ENCODE peak calls at places on chromosomes 5 and 9, in four cellular contexts. H is EH, P is HEK293T, F is H1. U is an unnamed sample.

GRCh38 chr5:40446910-40447309 is 232.8 kb upstream of the PTGER4 start:
- DNase-seq in H (peak; percentile 82), P (no peak), F (no peak), U (peak; percentile 96)

GRCh38 chr5:11892832-11893231 is 11.4 kb downstream of the CTNND2 start:
- DNase-seq in H (no peak), P (no peak), F (no peak), U (no peak)

GRCh38 chr5:139812836-139813805 is 17.5 kb downstream of the PSD2 start:
- DNase-seq in H (no peak), P (no peak), F (no peak), U (no peak)

GRCh38 chr5:132104561-132104960 is 31.0 kb downstream of the CSF2 start:
- DNase-seq in H (peak; percentile 72), P (no peak), F (no peak), U (peak; percentile 69)

GRCh38 chr9:118038713-118039112 is 334.5 kb downstream of the TLR4 start:
- DNase-seq in H (no peak), P (no peak), F (no peak), U (no peak)

GRCh38 chr9:100082786-100083185 is 16.0 kb downstream of the ERP44 start:
- DNase-seq in H (peak; percentile 54), P (no peak), F (no peak), U (peak; percentile 39)

GRCh38 chr5:111749303-111750026 is 7.5 kb downstream of the NREP start:
- DNase-seq in H (no peak), P (no peak), F (no peak), U (no peak)

GRCh38 chr5:67297802-67298532 is 101.4 kb upstream of the CD180 start:
- DNase-seq in H (no peak), P (no peak), F (no peak), U (no peak)

GRCh38 chr5:19866088-19866446 is 121.9 kb downstream of the CDH18 start:
- DNase-seq in H (peak; percentile 86), P (no peak), F (no peak), U (peak; percentile 50)

GRCh38 chr9:127931092-127931881 is 710 bp upstream of the PIP5KL1 start:
- DNase-seq in H (peak; percentile 83), P (peak; percentile 34), F (peak; percentile 64), U (no peak)

GRCh38 chr5:32116574-32117313 is 57.4 kb downstream of the GOLPH3 start:
- DNase-seq in H (peak; percentile 18), P (no peak), F (no peak), U (no peak)

GRCh38 chr5:107169871-107170270 is 500.9 kb downstream of the EFNA5 start:
- DNase-seq in H (peak; percentile 1), P (no peak), F (no peak), U (no peak)

GRCh38 chr9:130860458-130861316 is 25.6 kb downstream of the ABL1 start:
- DNase-seq in H (peak; percentile 98), P (no peak), F (no peak), U (no peak)

GRCh38 chr9:125472926-125473701 is 211.5 kb downstream of the GAPVD1 start:
- DNase-seq in H (peak; percentile 83), P (peak; percentile 69), F (no peak), U (no peak)

GRCh38 chr5:122101636-122102285 is 23.7 kb upstream of the LOX start:
- DNase-seq in H (peak; percentile 71), P (peak; percentile 18), F (no peak), U (peak; percentile 35)

GRCh38 chr9:38396371-38396671 is 3.8 kb downstream of the ALDH1B1 start:
- DNase-seq in H (no peak), P (no peak), F (no peak), U (no peak)

GRCh38 chr5:79878131-79878630 is 112.9 kb downstream of the MTX3 start:
- DNase-seq in H (no peak), P (no peak), F (no peak), U (no peak)

GRCh38 chr9:120071760-120072159 is 508.2 kb downstream of the CDK5RAP2 start:
- DNase-seq in H (no peak), P (no peak), F (no peak), U (no peak)

GRCh38 chr5:102959055-102959454 is 160.9 kb downstream of the GIN1 start:
- DNase-seq in H (peak; percentile 96), P (no peak), F (no peak), U (peak; percentile 81)

GRCh38 chr9:91378695-91379127 is 17.0 kb upstream of the AUH start:
- DNase-seq in H (peak; percentile 85), P (no peak), F (no peak), U (no peak)

GRCh38 chr9:91803143-91803940 is 146.7 kb downstream of the ROR2 start:
- DNase-seq in H (peak; percentile 43), P (no peak), F (no peak), U (no peak)

GRCh38 chr5:132734687-132735086 is 2.7 kb downstream of the KIF3A start:
- DNase-seq in H (no peak), P (no peak), F (no peak), U (no peak)

GRCh38 chr9:16611001-16611400 is 259.5 kb downstream of the BNC2 start:
- DNase-seq in H (no peak), P (no peak), F (no peak), U (no peak)